ENCODE peak calls at places on chromosomes 5 and 9, in nine cellular contexts. X is cardiac muscle cell; U is coronary artery; Q is chondrocyte; V is activated CD8-positive, alpha-beta T cell treated with anti-CD3 and anti-CD28 coated beads for 36 hours; Y is right atrium auricular region; F is CD14-positive monocyte; N is tibial artery; Z is AG09319. S is an unnamed sample.

GRCh38 chr9:121958530-121958929 is 134.6 kb downstream of the TTLL11 start:
- DNase-seq in X (no peak), U (no peak), Q (no peak), V (no peak), Y (no peak), F (no peak), N (no peak), Z (no peak), S (no peak)

GRCh38 chr5:64458948-64459347 is 46.9 kb upstream of the RGS7BP start:
- DNase-seq in X (no peak), U (peak), Q (no peak), V (no peak), Y (no peak), F (no peak), N (no peak), Z (no peak), S (no peak)

GRCh38 chr9:137305788-137306545 is 3.9 kb upstream of the NRARP start:
- DNase-seq in X (peak), U (no peak), Q (peak), V (no peak), Y (no peak), F (no peak), N (no peak), Z (no peak), S (no peak)

GRCh38 chr5:1171340-1171941 is 30.0 kb upstream of the SLC6A19 start:
- DNase-seq in X (no peak), U (no peak), Q (peak), V (no peak), Y (no peak), F (no peak), N (no peak), Z (no peak), S (no peak)

GRCh38 chr9:107674252-107674936 is 184.8 kb upstream of the KLF4 start:
- DNase-seq in X (no peak), U (no peak), Q (no peak), V (no peak), Y (no peak), F (no peak), N (no peak), Z (no peak), S (no peak)

GRCh38 chr9:21801683-21802417 is 586 bp upstream of the MTAP start:
- DNase-seq in X (peak), U (peak), Q (no peak), V (peak), Y (peak), F (no peak), N (peak), Z (peak), S (no peak)

GRCh38 chr5:65924366-65925093 is 1.8 kb upstream of the ERBIN start:
- DNase-seq in X (no peak), U (no peak), Q (no peak), V (no peak), Y (no peak), F (no peak), N (no peak), Z (no peak), S (no peak)

GRCh38 chr5:115423541-115423940 is 121.0 kb downstream of the FEM1C start:
- DNase-seq in X (peak), U (no peak), Q (peak), V (no peak), Y (peak), F (no peak), N (peak), Z (no peak), S (no peak)

GRCh38 chr5:59587489-59588337 is 305.8 kb downstream of the PDE4D start:
- DNase-seq in X (peak), U (no peak), Q (no peak), V (peak), Y (peak), F (no peak), N (no peak), Z (no peak), S (no peak)

GRCh38 chr5:30039379-30039778 is 1154.1 kb upstream of the CDH6 start:
- DNase-seq in X (no peak), U (no peak), Q (no peak), V (no peak), Y (no peak), F (no peak), N (no peak), Z (no peak), S (no peak)

GRCh38 chr9:105126233-105126632 is 118.2 kb upstream of the SLC44A1 start:
- DNase-seq in X (no peak), U (no peak), Q (no peak), V (no peak), Y (no peak), F (no peak), N (no peak), Z (no peak), S (no peak)

GRCh38 chr5:58699762-58700118 is 116.9 kb downstream of the RAB3C start:
- DNase-seq in X (no peak), U (no peak), Q (no peak), V (no peak), Y (no peak), F (no peak), N (no peak), Z (no peak), S (no peak)

GRCh38 chr9:75146229-75146628 is 57.9 kb downstream of the OSTF1 start:
- DNase-seq in X (no peak), U (no peak), Q (no peak), V (no peak), Y (no peak), F (no peak), N (no peak), Z (no peak), S (no peak)

GRCh38 chr5:157303667-157304327 is 37.9 kb downstream of the CYFIP2 start:
- DNase-seq in X (peak), U (no peak), Q (no peak), V (peak), Y (no peak), F (no peak), N (no peak), Z (no peak), S (no peak)
- TF ChIP-seq CTCF in X (peak), U (no peak), Q (peak), V (peak), Y (no peak), F (no peak), N (no peak), Z (no peak), S (no peak)

GRCh38 chr5:134069553-134069952 is 44.9 kb upstream of the TCF7 start:
- DNase-seq in X (no peak), U (no peak), Q (peak), V (no peak), Y (no peak), F (no peak), N (no peak), Z (no peak), S (no peak)

GRCh38 chr5:134072471-134073220 is 41.8 kb upstream of the TCF7 start:
- DNase-seq in X (no peak), U (no peak), Q (peak), V (no peak), Y (no peak), F (no peak), N (no peak), Z (no peak), S (no peak)

GRCh38 chr5:134071850-134072207 is 42.7 kb upstream of the TCF7 start:
- DNase-seq in X (no peak), U (no peak), Q (peak), V (no peak), Y (no peak), F (no peak), N (no peak), Z (no peak), S (no peak)

GRCh38 chr5:134070979-134071849 is 43.3 kb upstream of the TCF7 start:
- DNase-seq in X (peak), U (no peak), Q (peak), V (peak), Y (no peak), F (no peak), N (no peak), Z (no peak), S (no peak)

DNA sequence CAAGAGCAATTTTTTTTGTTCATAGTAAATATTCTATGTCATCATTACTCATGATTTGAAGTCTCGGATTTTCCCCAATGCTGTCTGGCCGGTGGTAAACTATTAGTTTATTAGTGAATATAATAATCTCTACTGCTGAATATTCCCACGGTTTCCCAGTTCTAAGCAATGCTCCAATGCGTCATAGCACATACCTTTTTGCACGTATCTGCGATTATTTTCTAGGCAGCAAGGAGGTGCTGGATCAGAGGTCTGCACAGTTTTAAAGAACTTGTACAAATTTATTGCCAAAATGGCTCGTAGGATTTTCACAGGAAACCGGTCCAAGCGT is 43.9 kb upstream of the TCF7 start:
- DNase-seq in X (no peak), U (no peak), Q (no peak), V (no peak), Y (no peak), F (no peak), N (no peak), Z (no peak), S (no peak)
- TF ChIP-seq CTCF in X (peak), U (no peak), Q (peak), V (no peak), Y (no peak), F (no peak), N (no peak), Z (no peak), S (no peak)

GRCh38 chr9:125255781-125256391 is 5.7 kb upstream of the GAPVD1 start:
- DNase-seq in X (peak), U (no peak), Q (no peak), V (peak), Y (no peak), F (no peak), N (no peak), Z (no peak), S (no peak)
- TF ChIP-seq CTCF in X (peak), U (no peak), Q (peak), V (no peak), Y (no peak), F (no peak), N (peak), Z (peak), S (no peak)

GRCh38 chr5:80341376-80341775 is 21.6 kb downstream of the SPZ1 start:
- DNase-seq in X (no peak), U (no peak), Q (no peak), V (no peak), Y (no peak), F (no peak), N (no peak), Z (no peak), S (no peak)

GRCh38 chr5:80343067-80343466 is 23.3 kb downstream of the SPZ1 start:
- DNase-seq in X (no peak), U (no peak), Q (no peak), V (no peak), Y (no peak), F (no peak), N (no peak), Z (no peak), S (no peak)

GRCh38 chr5:80346055-80346454 is 26.3 kb downstream of the SPZ1 start:
- DNase-seq in X (peak), U (no peak), Q (no peak), V (peak), Y (no peak), F (no peak), N (no peak), Z (no peak), S (no peak)
- TF ChIP-seq CTCF in X (peak), U (no peak), Q (peak), V (peak), Y (no peak), F (peak), N (no peak), Z (peak), S (no peak)

DNA sequence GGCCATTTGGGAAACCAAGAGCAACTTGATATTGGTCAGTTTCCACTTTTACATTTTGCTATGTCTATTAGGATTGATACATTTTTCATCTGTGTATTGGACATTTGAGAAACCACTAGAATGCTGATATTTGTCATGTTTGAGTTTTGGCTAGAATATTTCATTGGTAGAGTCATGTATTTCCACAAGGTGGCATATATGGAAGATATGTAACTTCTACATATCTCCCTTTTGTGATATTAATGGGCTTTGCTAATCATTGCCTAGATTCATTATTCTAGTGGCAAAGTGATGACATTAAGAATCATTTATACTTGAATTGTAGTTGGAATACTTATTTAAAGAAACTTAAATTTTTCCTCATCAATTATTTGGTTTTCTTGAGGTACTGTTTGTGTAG is 692.9 kb upstream of the EDIL3 start:
- DNase-seq in X (no peak), U (no peak), Q (no peak), V (no peak), Y (no peak), F (no peak), N (no peak), Z (no peak), S (no peak)
- TF ChIP-seq CTCF in X (no peak), U (no peak), Q (peak), V (no peak), Y (no peak), F (no peak), N (no peak), Z (no peak), S (no peak)

S was measured in esophagus muscularis mucosa.